ENCODE peak calls at places on chromosome 20, in eight cellular contexts. H is HFFc6; R is activated naive CD4-positive, alpha-beta T cell treated with anti-CD3 and anti-CD28 coated beads, Interleukin-2, amount 10 ng/mL, durations not matched to agents 7 days and 5 days; T is activated T-cell treated with anti-CD3 and anti-CD28 coated beads, Interleukin-2, amount 50 U/mL, for 72 hours; D is Panc1; E is KBM-7; X is non-pigmented ciliary epithelial cell; O is stimulated activated CD4-positive, alpha-beta T cell treated with anti-CD3 and anti-CD28 coated beads, Interleukin-1b, Interleukin-23, amount 100 ng/mL, for 48 hours. F is an unnamed sample.

GRCh38 chr20:35387334-35387733 is 24.4 kb downstream of the UQCC1 start:
- DNase-seq in H (peak), O (no peak), T (no peak), X (no peak), D (peak), E (no peak), R (no peak), F (peak)

GRCh38 chr20:23167436-23167835 is 81.3 kb upstream of the CD93 start:
- DNase-seq in D (no peak), E (no peak), O (no peak), X (no peak), T (no peak), H (no peak), R (no peak), F (no peak)

GRCh38 chr20:56460459-56460858 is 8.0 kb upstream of the RTF2 start:
- DNase-seq in D (no peak), R (peak), X (no peak), H (no peak), O (no peak), E (no peak), T (no peak), F (no peak)

GRCh38 chr20:41408131-41408789 is 41.6 kb upstream of the EMILIN3 start:
- DNase-seq in D (no peak), E (peak), R (peak), T (peak), H (no peak), X (no peak), O (no peak), F (no peak)

GRCh38 chr20:62244644-62245108 is 6.4 kb downstream of the OSBPL2 start:
- DNase-seq in X (no peak), R (no peak), T (no peak), O (no peak), H (no peak), D (no peak), E (peak), F (no peak)

GRCh38 chr20:19737025-19737424 is 21.0 kb upstream of the RIN2 start:
- DNase-seq in E (no peak), T (no peak), R (no peak), H (peak), D (peak), O (peak), X (no peak), F (peak)

GRCh38 chr20:53867741-53868351 is 202.5 kb downstream of the BCAS1 start:
- DNase-seq in R (no peak), E (no peak), O (no peak), X (no peak), T (no peak), H (no peak), D (no peak), F (no peak)

GRCh38 chr20:18506744-18507143 is 996 bp upstream of the SEC23B start:
- DNase-seq in R (peak), E (no peak), T (peak), D (no peak), X (no peak), O (peak), H (no peak), F (no peak)

GRCh38 chr20:59300341-59301081 is at the start of gene EDN3:
- DNase-seq in E (no peak), O (no peak), R (no peak), X (no peak), H (no peak), D (no peak), T (no peak), F (no peak)

GRCh38 chr20:61818746-61819483 is 246.8 kb downstream of the TAF4 start:
- DNase-seq in O (no peak), H (no peak), X (no peak), R (no peak), T (no peak), E (no peak), D (no peak), F (no peak)

GRCh38 chr20:10784337-10785183 is 110.8 kb upstream of the JAG1 start:
- DNase-seq in X (no peak), D (no peak), R (no peak), O (no peak), E (no peak), H (no peak), T (no peak), F (no peak)

GRCh38 chr20:21702553-21703467 is 2.7 kb upstream of the PAX1 start:
- DNase-seq in R (peak), T (peak), E (peak), X (no peak), D (no peak), H (no peak), O (peak), F (peak)

GRCh38 chr20:52105045-52105572 is 86.5 kb downstream of the ZFP64 start:
- DNase-seq in R (no peak), H (peak), X (no peak), D (no peak), O (no peak), E (no peak), T (peak), F (peak)

GRCh38 chr20:46368902-46369268 is 37.5 kb downstream of the ELMO2 start:
- DNase-seq in T (no peak), R (no peak), X (no peak), D (no peak), H (peak), E (no peak), O (no peak), F (no peak)

GRCh38 chr20:50321797-50322480 is 131.3 kb downstream of the CEBPB start:
- DNase-seq in D (no peak), O (no peak), X (no peak), T (no peak), R (no peak), H (no peak), E (no peak), F (no peak)

GRCh38 chr20:39823239-39823638 is 861.1 kb downstream of the DHX35 start:
- DNase-seq in T (no peak), D (no peak), X (peak), H (peak), E (no peak), O (no peak), R (no peak), F (peak)

GRCh38 chr20:50098259-50098658 is 14.7 kb downstream of the UBE2V1 start:
- DNase-seq in O (no peak), E (no peak), D (no peak), H (no peak), X (no peak), T (no peak), R (no peak), F (no peak)

GRCh38 chr20:63624486-63624885 is 2.4 kb downstream of the GMEB2 start:
- DNase-seq in O (no peak), X (no peak), D (no peak), E (peak), T (no peak), R (no peak), H (no peak), F (peak)

GRCh38 chr20:25991051-25991755 is 294.6 kb upstream of the ZNF337 start:
- DNase-seq in E (no peak), T (no peak), H (no peak), X (no peak), D (no peak), R (no peak), O (no peak), F (no peak)

GRCh38 chr20:34037121-34037520 is 43.4 kb downstream of the RALY start:
- DNase-seq in O (peak), X (no peak), E (no peak), H (no peak), R (peak), D (no peak), T (peak), F (no peak)

GRCh38 chr20:46057856-46058655 is 29.0 kb downstream of the SLC12A5 start:
- DNase-seq in D (no peak), O (no peak), R (peak), H (peak), X (no peak), E (no peak), T (peak), F (peak)

GRCh38 chr20:38863024-38863851 is 57.7 kb downstream of the PPP1R16B start:
- DNase-seq in O (peak), D (no peak), E (peak), H (no peak), T (peak), X (no peak), R (peak), F (no peak)

GRCh38 chr20:48649104-48649626 is 178.6 kb downstream of the PREX1 start:
- DNase-seq in T (no peak), D (no peak), H (no peak), O (no peak), E (no peak), X (no peak), R (no peak), F (no peak)

GRCh38 chr20:37365760-37366638 is 20.1 kb downstream of the SRC start:
- DNase-seq in H (no peak), D (no peak), R (no peak), X (no peak), T (no peak), O (no peak), E (peak), F (no peak)

GRCh38 chr20:44409132-44409600 is 53.7 kb downstream of the HNF4A start:
- DNase-seq in T (no peak), X (no peak), H (peak), D (no peak), E (no peak), R (no peak), O (no peak), F (peak)

F was measured in AG20443.